ENCODE peak calls at places on chromosomes 4 and X, in nine cellular contexts. S, T, D, X, P, A, G, F and J are unnamed samples.
A peak's percentile ranks its signal among the peaks of the same experiment; 100 is the strongest.

GRCh38 chr4:78432896-78433295 is 118.7 kb upstream of the ANXA3 start:
- DNase-seq in P (no peak), G (peak; percentile 1), X (peak; percentile 31), D (no peak), T (no peak), S (no peak), F (no peak), A (no peak), J (no peak)

GRCh38 chr4:82998898-82999297 is 11.7 kb downstream of the LIN54 start:
- DNase-seq in D (no peak), X (no peak), T (no peak), G (no peak), S (no peak), P (no peak), A (no peak), F (no peak), J (no peak)

GRCh38 chr4:149980125-149980682 is 98.0 kb upstream of the DCLK2 start:
- DNase-seq in T (no peak), X (no peak), S (no peak), D (no peak), A (no peak), G (no peak), F (no peak), P (no peak), J (no peak)

GRCh38 chr4:150297861-150298474 is 219.7 kb downstream of the DCLK2 start:
- DNase-seq in F (peak; percentile 20), T (no peak), X (peak; percentile 43), A (no peak), S (no peak), G (peak; percentile 78), D (peak; percentile 27), P (no peak), J (peak; percentile 39)

GRCh38 chrX:132369650-132370049 is 119.2 kb downstream of the MBNL3 start:
- DNase-seq in G (no peak), X (no peak), A (no peak), S (no peak), F (no peak), D (no peak), T (no peak), P (no peak), J (no peak)

GRCh38 chrX:17397074-17397473 is 22.1 kb downstream of the NHS start:
- DNase-seq in S (no peak), X (peak; percentile 73), F (no peak), D (no peak), G (peak; percentile 23), T (no peak), P (no peak), A (no peak), J (no peak)

GRCh38 chr4:162839814-162840213 is 326.9 kb downstream of the NAF1 start:
- DNase-seq in P (peak; percentile 9), D (no peak), S (no peak), A (no peak), G (no peak), F (no peak), T (no peak), X (no peak), J (no peak)

GRCh38 chrX:111302284-111302683 is 32.0 kb upstream of the CAPN6 start:
- DNase-seq in D (no peak), T (no peak), S (no peak), A (no peak), G (no peak), F (no peak), X (no peak), P (no peak), J (no peak)

GRCh38 chrX:154372612-154373022 is 1.8 kb downstream of the FLNA start:
- DNase-seq in X (no peak), P (no peak), T (no peak), A (no peak), D (no peak), G (peak; percentile 65), F (no peak), S (no peak), J (no peak)

GRCh38 chr4:86496094-86497060 is 97.7 kb upstream of the PTPN13 start:
- DNase-seq in S (no peak), A (peak; percentile 14), G (peak; percentile 57), X (peak; percentile 52), D (no peak), P (no peak), T (peak; percentile 38), F (no peak), J (peak; percentile 63)

GRCh38 chrX:36336746-36337145 is 417.2 kb downstream of the CFAP47 start:
- DNase-seq in X (no peak), P (no peak), F (no peak), D (no peak), A (no peak), S (no peak), T (no peak), G (no peak), J (no peak)

GRCh38 chrX:130347336-130347735 is 7.6 kb downstream of the SLC25A14 start:
- DNase-seq in A (no peak), T (no peak), X (no peak), G (peak; percentile 22), S (no peak), P (no peak), F (no peak), D (no peak), J (no peak)

GRCh38 chrX:14697453-14697852 is 168.1 kb downstream of the GLRA2 start:
- DNase-seq in P (no peak), T (peak; percentile 28), A (no peak), X (peak; percentile 21), D (no peak), G (no peak), S (no peak), F (no peak), J (peak; percentile 34)

GRCh38 chrX:110180928-110181310 is 137.0 kb downstream of the AMMECR1 start:
- DNase-seq in X (peak; percentile 22), D (no peak), A (no peak), F (no peak), S (no peak), T (no peak), G (peak; percentile 36), P (no peak), J (no peak)

GRCh38 chr4:76607266-76607799 is 172.3 kb downstream of the SHROOM3 start:
- DNase-seq in X (no peak), T (no peak), D (no peak), P (no peak), G (peak; percentile 47), F (no peak), S (no peak), A (no peak), J (no peak)

GRCh38 chr4:4405358-4405962 is 18.6 kb downstream of the NSG1 start:
- DNase-seq in T (no peak), G (no peak), D (no peak), S (no peak), F (no peak), P (no peak), A (no peak), X (no peak), J (no peak)

GRCh38 chrX:13048265-13048664 is 3.8 kb upstream of the FAM9C start:
- DNase-seq in G (peak; percentile 65), P (no peak), S (no peak), T (no peak), D (no peak), F (no peak), A (no peak), X (peak; percentile 79), J (no peak)

GRCh38 chrX:13050151-13050550 is 5.7 kb upstream of the FAM9C start:
- DNase-seq in T (no peak), G (no peak), A (no peak), S (no peak), X (no peak), F (no peak), P (no peak), D (no peak), J (no peak)

GRCh38 chrX:13053171-13053570 is 8.8 kb upstream of the FAM9C start:
- DNase-seq in P (no peak), X (no peak), A (no peak), G (no peak), S (no peak), T (no peak), D (no peak), F (no peak), J (no peak)

GRCh38 chrX:13051529-13052172 is 7.2 kb upstream of the FAM9C start:
- DNase-seq in P (no peak), D (peak; percentile 40), A (no peak), F (peak; percentile 57), G (no peak), S (no peak), T (no peak), X (no peak), J (no peak)

DNA sequence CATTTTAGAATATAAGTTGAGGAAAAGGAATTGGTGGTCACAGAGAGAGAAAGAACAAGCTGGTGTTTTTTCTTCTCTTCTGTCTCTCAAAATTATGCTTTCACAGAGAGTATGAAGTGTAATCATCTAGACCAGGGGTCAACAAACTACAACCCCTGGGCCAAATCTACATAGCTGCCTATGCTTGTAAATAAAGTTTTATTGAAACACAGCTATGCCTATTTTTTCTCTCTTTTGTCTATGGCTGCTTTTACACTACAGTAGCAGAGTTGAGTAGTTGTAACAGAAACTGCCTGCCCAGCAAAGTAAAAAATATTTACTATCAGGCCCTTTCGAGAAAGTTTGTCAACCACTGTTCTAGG is 6.7 kb upstream of the FAM9C start:
- DNase-seq in S (no peak), F (no peak), P (no peak), T (no peak), A (no peak), D (no peak), X (no peak), G (no peak), J (no peak)
- H3K4me3 ChIP-seq in S (no peak overlapping the region), F (no peak overlapping the region), P (no peak overlapping the region), T (no peak overlapping the region), A (no peak overlapping the region), D (no peak overlapping the region), X (no peak overlapping the region), G (no peak overlapping the region), J (no peak overlapping the region)

DNA sequence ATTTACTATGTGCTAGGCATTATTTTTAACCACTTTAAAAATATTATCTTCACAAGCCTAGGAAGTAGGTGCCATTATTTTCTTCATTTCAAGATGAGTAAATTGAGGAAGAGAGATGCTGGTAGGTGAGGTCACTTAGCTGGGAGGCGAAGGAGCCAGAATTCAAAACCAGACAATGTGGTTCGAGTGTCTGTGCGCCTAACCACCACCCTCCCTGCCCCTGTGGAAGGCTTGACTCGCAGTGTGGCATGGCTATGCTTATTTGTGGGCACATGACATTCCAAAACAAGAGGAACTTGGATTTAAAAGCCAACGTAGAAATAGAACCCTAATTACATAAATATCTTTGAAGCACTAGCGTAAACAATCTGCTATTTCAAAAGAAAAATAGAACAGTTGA is 226.6 kb upstream of the PITX2 start:
- DNase-seq in S (no peak), D (no peak), F (no peak), A (no peak), X (no peak), T (no peak), G (no peak), P (no peak), J (no peak)
- H3K4me1 ChIP-seq in S (no peaks in the 10 kb centered on the region), D (no peaks in the 10 kb centered on the region), F (no peaks in the 10 kb centered on the region), A (no peaks in the 10 kb centered on the region), X (peaks cover 3% of the 10 kb centered on the region), T (no peaks in the 10 kb centered on the region), G (no peaks in the 10 kb centered on the region), P (no peaks in the 10 kb centered on the region), J (no peaks in the 10 kb centered on the region)

GRCh38 chr4:25552580-25553271 is 102.9 kb upstream of the SLC34A2 start:
- DNase-seq in D (no peak), T (peak; percentile 91), A (no peak), X (no peak), F (no peak), S (no peak), P (no peak), G (no peak), J (peak; percentile 50)
- H3K27ac ChIP-seq in D (no peak overlapping the region), T (peak overlapping the region; percentile 71), A (no peak overlapping the region), X (no peak overlapping the region), F (no peak overlapping the region), S (no peak overlapping the region), P (no peak overlapping the region), G (no peak overlapping the region), J (no peak overlapping the region)

GRCh38 chr4:55409468-55410171 is 13.9 kb downstream of the TMEM165 start:
- DNase-seq in F (no peak), A (no peak), S (no peak), G (peak; percentile 13), T (no peak), P (no peak), X (no peak), D (peak; percentile 38), J (no peak)
- H3K4me3 ChIP-seq in F (no peak overlapping the region), A (no peak overlapping the region), S (peak overlapping the region; percentile 3), G (no peak overlapping the region), T (no peak overlapping the region), P (no peak overlapping the region), X (no peak overlapping the region), D (peak overlapping the region; percentile 22), J (no peak overlapping the region)